ENCODE peak calls at places on chromosomes 1 and 21, in seven cellular contexts. R, A, Z, X, M, Q and H are unnamed samples.

GRCh38 chr1:7785108-7785507 is 1.0 kb downstream of the PER3 start:
- DNase-seq in Q (no peak), A (no peak), Z (no peak), M (no peak), R (no peak), X (no peak), H (no peak)

GRCh38 chr1:184881941-184882648 is 92.2 kb downstream of the NIBAN1 start:
- DNase-seq in A (peak), R (peak), Z (no peak), X (no peak), Q (peak), M (peak), H (no peak)

GRCh38 chr1:52684545-52684944 is 13.6 kb downstream of the COA7 start:
- DNase-seq in R (no peak), Z (no peak), X (no peak), A (no peak), Q (no peak), M (no peak), H (no peak)

GRCh38 chr1:202567747-202568146 is 142.5 kb downstream of the SYT2 start:
- DNase-seq in A (peak), Q (peak), M (peak), R (no peak), X (no peak), Z (no peak), H (no peak)

GRCh38 chr1:115114308-115114707 is 25.0 kb upstream of the TSPAN2 start:
- DNase-seq in M (peak), R (no peak), Z (no peak), Q (peak), A (peak), X (no peak), H (no peak)

GRCh38 chr21:32728455-32729237 is 833 bp upstream of the SYNJ1 start:
- DNase-seq in Q (no peak), R (no peak), X (no peak), Z (no peak), A (no peak), M (no peak), H (no peak)

GRCh38 chr1:246753670-246754535 is 29.7 kb downstream of the SCCPDH start:
- DNase-seq in R (peak), Z (peak), X (peak), A (peak), Q (peak), M (peak), H (no peak)

GRCh38 chr1:13956386-13956785 is 256.4 kb downstream of the PRDM2 start:
- DNase-seq in R (peak), Z (no peak), M (peak), X (no peak), A (peak), Q (peak), H (no peak)

GRCh38 chr1:113903496-113904291 is 905 bp downstream of the AP4B1 start:
- DNase-seq in M (no peak), A (no peak), Z (no peak), Q (no peak), X (no peak), R (no peak), H (no peak)

GRCh38 chr21:37072239-37072987 is 458 bp downstream of the PIGP start:
- DNase-seq in R (peak), M (no peak), X (peak), A (no peak), Z (peak), Q (peak), H (no peak)

GRCh38 chr1:163709636-163710035 is 387.9 kb downstream of the NUF2 start:
- DNase-seq in Q (no peak), A (no peak), M (no peak), X (no peak), R (peak), Z (no peak), H (no peak)

GRCh38 chr1:57164584-57164983 is 198.8 kb upstream of the C8B start:
- DNase-seq in R (no peak), X (no peak), Z (no peak), A (no peak), Q (no peak), M (no peak), H (no peak)

GRCh38 chr1:227317541-227318002 is 720 bp downstream of the CDC42BPA start:
- DNase-seq in A (peak), X (no peak), Q (peak), R (peak), Z (peak), M (peak), H (no peak)

GRCh38 chr1:202861420-202862121 is 27.4 kb downstream of the RABIF start:
- DNase-seq in X (peak), Q (peak), A (peak), R (peak), Z (peak), M (peak), H (peak)

GRCh38 chr1:32163405-32163804 is 16.1 kb upstream of the TXLNA start:
- DNase-seq in Q (no peak), M (no peak), A (no peak), X (no peak), Z (no peak), R (no peak), H (no peak)

GRCh38 chr1:50967416-50968020 is 2.5 kb upstream of the CDKN2C start:
- DNase-seq in A (peak), Z (no peak), M (no peak), R (peak), Q (no peak), X (no peak), H (no peak)

GRCh38 chr1:42336978-42337377 is 1.9 kb upstream of the FOXJ3 start:
- DNase-seq in Q (no peak), Z (no peak), R (no peak), X (no peak), M (no peak), A (no peak), H (no peak)

GRCh38 chr1:233635765-233636502 is 22.0 kb downstream of the KCNK1 start:
- DNase-seq in Z (no peak), R (peak), Q (peak), M (peak), A (peak), X (no peak), H (no peak)

GRCh38 chr1:17297991-17298390 is 10.0 kb upstream of the PADI4 start:
- DNase-seq in R (no peak), Z (peak), A (no peak), X (no peak), Q (no peak), M (no peak), H (peak)

GRCh38 chr1:94759188-94759587 is 61.0 kb upstream of the SLC44A3 start:
- DNase-seq in Z (no peak), X (no peak), R (no peak), M (no peak), A (no peak), Q (no peak), H (no peak)

GRCh38 chr1:33316601-33317000 is 4.3 kb downstream of the A3GALT2 start:
- DNase-seq in Z (no peak), A (no peak), X (no peak), M (no peak), Q (no peak), R (no peak), H (no peak)

GRCh38 chr1:22412932-22413727 is 38.5 kb upstream of the ZBTB40 start:
- DNase-seq in M (peak), X (no peak), R (peak), Q (no peak), Z (no peak), A (peak), H (no peak)

GRCh38 chr1:201585901-201586300 is 47.0 kb downstream of the NAV1 start:
- DNase-seq in M (no peak), Q (no peak), R (peak), Z (no peak), X (no peak), A (no peak), H (no peak)

GRCh38 chr1:17419626-17420328 is 19.7 kb downstream of the RCC2 start:
- DNase-seq in Q (peak), A (peak), R (peak), M (peak), Z (peak), X (peak), H (no peak)

GRCh38 chr1:203017061-203017460 is 9.2 kb upstream of the PPFIA4 start:
- DNase-seq in Z (no peak), R (no peak), M (no peak), X (no peak), A (no peak), Q (no peak), H (no peak)

GRCh38 chr1:31987231-31987630 is 26.4 kb upstream of the KHDRBS1 start:
- DNase-seq in X (no peak), Q (no peak), M (no peak), A (no peak), R (no peak), Z (no peak), H (no peak)

GRCh38 chr1:157073944-157074685 is 25.5 kb downstream of the ETV3L start:
- DNase-seq in X (peak), R (peak), Z (peak), A (peak), Q (peak), M (peak), H (peak)

GRCh38 chr1:156444407-156445001 is 56.1 kb downstream of the MEF2D start:
- DNase-seq in R (peak), Q (peak), M (peak), Z (no peak), A (peak), X (no peak), H (no peak)

GRCh38 chr1:58155418-58156123 is 391.0 kb downstream of the OMA1 start:
- DNase-seq in Z (no peak), Q (peak), R (peak), M (peak), X (no peak), A (peak), H (peak)

GRCh38 chr1:30185313-30185712 is 538.1 kb downstream of the MATN1 start:
- DNase-seq in Z (no peak), R (no peak), A (no peak), M (no peak), X (no peak), Q (no peak), H (no peak)

GRCh38 chr1:966135-966602 is at the start of gene PLEKHN1:
- DNase-seq in X (no peak), Q (no peak), R (peak), M (peak), A (no peak), Z (peak), H (no peak)

GRCh38 chr21:39189857-39190604 is 6.8 kb upstream of the PSMG1 start:
- DNase-seq in A (no peak), R (peak), Q (no peak), Z (no peak), X (no peak), M (no peak), H (no peak)

GRCh38 chr1:91894036-91894761 is 8.2 kb upstream of the TGFBR3 start:
- DNase-seq in Z (no peak), X (no peak), M (peak), Q (no peak), R (peak), A (no peak), H (no peak)

GRCh38 chr1:179448429-179449149 is 82.8 kb downstream of the AXDND1 start:
- DNase-seq in A (peak), X (no peak), Q (no peak), M (peak), Z (no peak), R (no peak), H (no peak)

GRCh38 chr1:236181059-236181458 is 38.7 kb downstream of the GPR137B start:
- DNase-seq in R (no peak), A (no peak), Q (peak), X (no peak), Z (no peak), M (no peak), H (no peak)

GRCh38 chr1:203090667-203091320 is 5.0 kb upstream of the MYOG start:
- DNase-seq in R (no peak), Z (no peak), M (no peak), X (no peak), Q (no peak), A (no peak), H (no peak)

GRCh38 chr1:52978045-52978444 is 51.0 kb downstream of the SCP2 start:
- DNase-seq in Z (no peak), R (peak), A (no peak), Q (no peak), X (no peak), M (no peak), H (no peak)

GRCh38 chr21:44377922-44378645 is 24.7 kb downstream of the TRPM2 start:
- DNase-seq in Z (no peak), M (no peak), Q (no peak), R (no peak), A (no peak), X (no peak), H (no peak)

GRCh38 chr21:44376606-44377005 is 23.2 kb downstream of the TRPM2 start:
- DNase-seq in R (no peak), Z (no peak), M (no peak), X (no peak), A (no peak), Q (no peak), H (no peak)

GRCh38 chr21:44378646-44379581 is 25.5 kb downstream of the TRPM2 start:
- DNase-seq in R (no peak), M (no peak), X (no peak), A (no peak), Q (no peak), Z (no peak), H (no peak)

GRCh38 chr21:44375686-44376320 is 22.4 kb downstream of the TRPM2 start:
- DNase-seq in Q (no peak), R (no peak), Z (no peak), X (no peak), M (no peak), A (no peak), H (no peak)

DNA sequence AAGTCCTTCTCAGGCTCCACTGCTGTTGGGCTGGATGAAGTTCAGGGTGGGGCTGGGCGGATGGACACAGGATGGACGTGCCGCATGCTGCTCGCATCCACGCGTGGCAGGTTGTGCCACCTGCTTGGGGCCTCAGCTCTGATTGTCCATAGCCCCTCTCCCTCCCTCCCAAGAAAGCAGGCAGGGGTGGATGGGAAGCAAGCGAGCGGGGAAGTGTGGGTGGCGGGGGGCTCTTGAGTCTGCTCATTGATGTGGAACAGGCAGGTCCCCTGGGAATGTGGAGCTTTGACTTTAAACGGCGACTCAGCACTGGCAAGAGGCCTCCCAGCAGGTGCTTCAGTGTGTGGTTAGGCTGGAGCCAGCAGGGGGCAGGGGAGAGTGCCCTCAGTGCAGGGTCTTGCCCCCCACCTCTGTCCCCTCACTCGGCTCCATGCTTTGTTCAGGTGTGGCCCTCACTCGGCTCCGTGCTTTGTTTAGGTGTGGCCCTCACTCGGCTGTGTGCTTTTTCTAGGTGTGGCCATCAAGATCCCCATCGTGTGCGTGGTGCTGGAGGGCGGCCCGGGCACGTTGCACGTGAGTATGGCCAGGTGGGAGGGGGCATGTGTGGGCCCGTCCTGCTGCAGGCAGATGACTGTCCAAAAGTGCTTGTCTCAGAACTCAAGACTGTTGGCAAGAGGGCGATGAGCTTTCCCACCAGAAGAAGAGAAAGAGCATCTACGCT is 23.9 kb downstream of the TRPM2 start:
- DNase-seq in R (no peak), Q (no peak), Z (no peak), A (no peak), M (no peak), X (no peak), H (no peak)
- TF ChIP-seq CTCF in R (no peak), Q (no peak), Z (no peak), A (no peak), M (no peak), X (no peak), H (peak)

DNA sequence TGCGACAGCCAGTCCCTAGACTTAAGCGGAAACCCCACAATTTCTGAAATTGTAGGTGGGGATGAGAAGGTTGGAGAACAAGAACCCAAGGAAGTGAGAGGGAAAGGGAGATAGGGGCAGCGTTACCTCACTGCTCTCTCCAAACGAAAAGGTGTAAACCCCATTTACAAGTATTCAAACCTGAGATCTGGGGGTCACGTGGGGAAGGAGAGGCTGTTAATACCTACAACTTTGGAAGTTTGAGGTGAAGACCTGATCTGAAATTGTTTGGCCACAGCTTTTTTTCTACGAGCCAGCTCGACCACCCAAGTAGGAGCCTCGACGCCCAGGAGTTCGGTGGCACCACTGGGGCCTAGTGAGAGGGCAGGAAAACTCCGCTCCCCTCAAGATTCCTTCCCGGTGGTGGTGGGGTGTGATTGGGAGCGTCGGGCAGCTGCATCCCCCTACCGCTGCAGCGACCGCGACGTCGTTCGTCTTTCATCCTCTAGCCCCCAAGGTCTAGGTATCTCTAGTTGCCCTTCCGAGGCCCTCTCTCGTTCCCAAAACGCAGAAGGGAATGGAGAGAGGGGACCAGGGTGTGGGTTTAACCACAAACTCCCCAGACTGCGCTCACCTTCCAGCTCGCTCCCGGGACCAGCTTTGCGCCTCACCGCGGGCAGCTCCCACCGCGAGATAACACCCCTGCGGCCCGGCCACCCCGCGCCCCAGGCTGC is 907 bp downstream of the PTPN14 start:
- DNase-seq in Q (no peak), M (no peak), Z (no peak), R (no peak), X (no peak), A (no peak), H (no peak)
- H3K4me3 ChIP-seq in Q (peak), M (peak), Z (peak), R (peak), X (peak), A (peak), H (peak)

DNA sequence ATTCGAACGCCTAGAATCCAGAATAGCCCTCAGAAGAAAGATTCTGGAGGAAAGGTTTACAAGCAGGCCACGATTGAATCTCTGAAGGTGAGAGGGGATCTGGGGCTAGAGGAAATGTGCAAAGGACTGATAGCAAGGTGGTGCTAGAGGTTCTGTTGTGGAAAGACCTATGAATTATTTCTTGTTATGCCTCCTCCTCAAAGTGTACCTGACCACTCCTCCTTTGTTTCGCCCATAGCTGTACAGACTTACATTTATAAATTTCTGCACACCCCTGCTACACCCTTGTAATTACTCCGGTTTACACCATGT is 986 bp downstream of the TCEANC2 start:
- DNase-seq in X (no peak), M (no peak), Z (no peak), Q (no peak), A (no peak), R (no peak), H (no peak)
- TF ChIP-seq CTCF in X (no peak), M (no peak), Z (no peak), Q (no peak), A (no peak), R (no peak), H (peak)

GRCh38 chr1:244968431-244968830 is 104.1 kb upstream of the HNRNPU start:
- DNase-seq in Z (no peak), X (no peak), M (peak), A (peak), R (peak), Q (peak), H (no peak)
- H3K4me3 ChIP-seq in Z (no peak), X (peak), M (no peak), A (no peak), R (peak), Q (no peak), H (no peak)

GRCh38 chr1:101820080-101820479 is 176.6 kb downstream of the OLFM3 start:
- DNase-seq in Q (peak), R (peak), X (no peak), M (peak), A (peak), Z (no peak), H (peak)
- TF ChIP-seq CTCF in Q (peak), R (peak), X (peak), M (peak), A (peak), Z (peak), H (peak)

GRCh38 chr1:4652631-4653327 is 1.6 kb upstream of the AJAP1 start:
- DNase-seq in Z (peak), Q (peak), X (no peak), M (peak), A (peak), R (peak), H (no peak)

GRCh38 chr1:4655674-4656532 is 1.5 kb downstream of the AJAP1 start:
- DNase-seq in R (peak), X (no peak), M (peak), Z (peak), Q (peak), A (peak), H (no peak)

GRCh38 chr1:4653328-4653660 is 1.1 kb upstream of the AJAP1 start:
- DNase-seq in R (no peak), M (no peak), Q (no peak), X (no peak), A (no peak), Z (no peak), H (no peak)

GRCh38 chr1:4654764-4655673 is 610 bp downstream of the AJAP1 start:
- DNase-seq in M (no peak), Z (no peak), R (no peak), A (no peak), Q (no peak), X (no peak), H (no peak)

GRCh38 chr1:4653796-4654715 is at the start of gene AJAP1:
- DNase-seq in X (no peak), Q (no peak), A (no peak), R (no peak), Z (no peak), M (no peak), H (no peak)
- H3K4me3 ChIP-seq in X (peak), Q (no peak), A (no peak), R (peak), Z (peak), M (peak), H (no peak)